ENCODE peak calls at places on chromosome 16, in five cellular contexts. E, O, I, W and A are unnamed samples.

GRCh38 chr16:88635671-88636070 is 2.7 kb upstream of the IL17C start:
- DNase-seq in E (no peak), O (no peak), I (no peak), W (no peak), A (no peak)

GRCh38 chr16:31291376-31291775 is 31.6 kb downstream of the ITGAM start:
- DNase-seq in E (no peak), O (no peak), I (no peak), W (no peak), A (no peak)

GRCh38 chr16:74034862-74035261 is 261.8 kb upstream of the PSMD7 start:
- DNase-seq in E (peak), O (peak), I (no peak), W (no peak), A (no peak)

GRCh38 chr16:56201030-56201429 is 9.7 kb downstream of the GNAO1 start:
- DNase-seq in E (no peak), O (no peak), I (no peak), W (no peak), A (no peak)

GRCh38 chr16:75250809-75251279 is 580 bp downstream of the BCAR1 start:
- DNase-seq in E (no peak), O (peak), I (peak), W (no peak), A (peak)

GRCh38 chr16:19636436-19637267 is 81.1 kb downstream of the VPS35L start:
- DNase-seq in E (no peak), O (no peak), I (peak), W (no peak), A (no peak)

GRCh38 chr16:72240949-72241348 is 69.0 kb upstream of the PMFBP1 start:
- DNase-seq in E (no peak), O (no peak), I (no peak), W (no peak), A (no peak)

GRCh38 chr16:11090947-11091785 is 146.8 kb downstream of the CLEC16A start:
- DNase-seq in E (no peak), O (no peak), I (no peak), W (no peak), A (no peak)

GRCh38 chr16:27470567-27471431 is 68.8 kb downstream of the IL21R start:
- DNase-seq in E (peak), O (no peak), I (no peak), W (no peak), A (no peak)

GRCh38 chr16:89371386-89371785 is 119.0 kb downstream of the ANKRD11 start:
- DNase-seq in E (no peak), O (no peak), I (no peak), W (no peak), A (no peak)

GRCh38 chr16:85629853-85630252 is 16.7 kb downstream of the GSE1 start:
- DNase-seq in E (no peak), O (no peak), I (no peak), W (no peak), A (no peak)

GRCh38 chr16:12162151-12162559 is 185.6 kb downstream of the SNX29 start:
- DNase-seq in E (peak), O (no peak), I (no peak), W (no peak), A (no peak)

GRCh38 chr16:87762620-87763019 is 3.2 kb downstream of the KLHDC4 start:
- DNase-seq in E (no peak), O (peak), I (no peak), W (no peak), A (no peak)

GRCh38 chr16:81436381-81436780 is 8.2 kb upstream of the CMIP start:
- DNase-seq in E (no peak), O (no peak), I (no peak), W (no peak), A (no peak)

GRCh38 chr16:23330583-23331249 is 28.6 kb downstream of the SCNN1B start:
- DNase-seq in E (no peak), O (peak), I (no peak), W (no peak), A (no peak)

GRCh38 chr16:77414752-77415231 is 20.0 kb downstream of the ADAMTS18 start:
- DNase-seq in E (no peak), O (no peak), I (no peak), W (no peak), A (no peak)

GRCh38 chr16:85169333-85170065 is 57.2 kb upstream of the CIBAR2 start:
- DNase-seq in E (peak), O (no peak), I (no peak), W (no peak), A (no peak)

GRCh38 chr16:81445143-81445922 is 725 bp downstream of the CMIP start:
- DNase-seq in E (no peak), O (no peak), I (peak), W (no peak), A (peak)

GRCh38 chr16:7209598-7209997 is 123.0 kb upstream of the RBFOX1 start:
- DNase-seq in E (no peak), O (no peak), I (no peak), W (no peak), A (no peak)

GRCh38 chr16:27326738-27327585 is 13.2 kb downstream of the IL4R start:
- DNase-seq in E (peak), O (peak), I (peak), W (peak), A (peak)

GRCh38 chr16:61149709-61150108 is 886.5 kb downstream of the CDH8 start:
- DNase-seq in E (no peak), O (no peak), I (no peak), W (no peak), A (no peak)

GRCh38 chr16:27571433-27572306 is 21.7 kb downstream of the KATNIP start:
- DNase-seq in E (no peak), O (no peak), I (peak), W (no peak), A (no peak)

GRCh38 chr16:49455181-49455990 is 81.8 kb downstream of the C16orf78 start:
- DNase-seq in E (no peak), O (no peak), I (peak), W (no peak), A (no peak)

GRCh38 chr16:66299349-66299748 is 67.1 kb upstream of the CDH5 start:
- DNase-seq in E (no peak), O (no peak), I (peak), W (no peak), A (no peak)

GRCh38 chr16:66300501-66300900 is 66.0 kb upstream of the CDH5 start:
- DNase-seq in E (no peak), O (no peak), I (peak), W (no peak), A (no peak)

GRCh38 chr16:66298006-66298405 is 68.5 kb upstream of the CDH5 start:
- DNase-seq in E (no peak), O (no peak), I (peak), W (no peak), A (no peak)

GRCh38 chr16:66298571-66299120 is 67.8 kb upstream of the CDH5 start:
- DNase-seq in E (no peak), O (no peak), I (peak), W (no peak), A (no peak)

GRCh38 chr16:66300037-66300436 is 66.5 kb upstream of the CDH5 start:
- DNase-seq in E (no peak), O (no peak), I (peak), W (no peak), A (no peak)
- H3K4me3 ChIP-seq in E (no peak), O (no peak), I (no peak), W (no peak), A (no peak)

DNA sequence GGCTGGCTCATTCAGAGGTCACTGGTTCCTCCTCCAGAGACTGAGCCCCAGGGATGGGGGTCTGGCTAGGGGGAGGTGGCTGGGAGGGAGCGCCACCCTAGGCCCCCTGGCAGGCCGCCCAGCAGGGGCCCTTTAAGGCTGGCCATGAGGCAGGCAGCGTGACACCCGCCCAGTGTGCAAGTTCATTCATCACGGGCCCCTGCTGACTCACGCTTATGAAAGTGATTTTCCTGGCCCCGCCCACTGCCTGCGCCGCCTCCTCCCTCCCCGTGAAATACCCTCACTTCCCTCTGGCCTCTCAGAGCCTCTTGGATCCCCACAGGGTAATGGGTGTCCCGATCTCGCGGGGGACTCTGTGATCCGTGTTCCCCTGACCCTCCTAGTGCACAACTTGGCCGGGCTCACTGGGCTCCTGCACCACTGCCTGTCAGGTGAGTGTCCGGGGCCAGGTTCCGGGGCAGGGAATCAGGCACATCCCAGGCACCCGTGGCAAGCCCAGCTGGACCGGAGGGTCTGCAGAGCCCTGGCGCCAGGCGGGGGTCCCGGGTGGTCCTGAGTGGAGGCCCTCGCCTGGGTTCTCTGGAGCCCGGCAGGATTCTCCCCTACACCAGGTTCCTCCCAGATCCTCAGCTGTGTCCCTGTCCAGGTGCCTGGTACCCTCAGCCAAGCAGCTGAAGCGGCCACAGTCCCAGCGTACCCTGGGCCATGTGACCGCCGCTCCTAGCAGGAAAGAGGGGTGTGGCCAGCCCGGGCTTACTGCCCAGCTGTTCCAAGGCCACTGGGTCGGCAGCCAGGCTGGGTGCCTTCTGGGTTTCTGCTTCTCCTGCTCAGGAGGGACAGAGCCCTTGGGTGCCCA is at the start of gene OSGIN1:
- DNase-seq in E (peak), O (peak), I (peak), W (peak), A (peak)
- H3K4me3 ChIP-seq in E (peak), O (peak), I (peak), W (peak), A (peak)

DNA sequence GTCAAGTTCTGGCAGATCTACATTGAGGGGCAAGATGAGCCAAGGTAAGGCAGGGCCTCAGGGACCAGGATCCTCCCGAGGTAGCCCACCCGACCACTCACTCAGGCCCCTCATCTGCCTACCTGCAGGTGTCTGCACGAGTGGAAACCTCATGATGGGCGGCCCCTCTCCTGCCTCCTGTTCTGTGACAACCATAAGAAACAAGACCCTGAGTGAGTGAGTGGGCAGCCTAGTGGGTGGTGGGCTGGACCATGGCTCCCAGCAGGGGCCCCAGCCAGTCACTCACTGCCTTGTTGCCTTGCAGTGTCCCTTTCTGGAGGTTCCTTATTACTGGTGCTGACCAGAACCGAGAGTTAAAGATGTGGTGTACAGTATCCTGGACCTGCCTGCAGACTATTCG is 5.4 kb downstream of the EDC4 start:
- DNase-seq in E (no peak), O (no peak), I (no peak), W (no peak), A (no peak)
- H3K4me3 ChIP-seq in E (no peak), O (no peak), I (no peak), W (no peak), A (no peak)

DNA sequence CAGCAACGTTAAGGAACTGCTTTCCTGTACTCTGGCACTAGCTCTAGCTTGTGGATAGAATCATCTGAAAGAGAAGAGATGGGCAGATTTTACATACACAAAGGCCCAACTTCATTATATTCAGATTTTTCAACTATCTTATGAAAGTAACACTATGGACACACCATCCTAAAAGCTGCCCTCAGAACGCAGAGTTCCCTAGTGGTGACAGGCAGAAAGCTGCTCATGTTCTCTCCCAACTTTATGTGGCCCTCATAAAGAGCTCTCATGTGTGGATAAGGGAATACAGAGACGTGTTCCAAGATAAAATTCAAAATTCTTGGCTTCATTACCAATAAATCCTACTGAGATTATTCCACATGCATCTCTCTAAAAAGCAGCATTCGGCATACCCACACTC is 1.5 kb downstream of the CFAP20 start:
- DNase-seq in E (no peak), O (no peak), I (no peak), W (no peak), A (no peak)
- H3K4me3 ChIP-seq in E (peak), O (peak), I (no peak), W (peak), A (peak)

GRCh38 chr16:14957576-14958322 is 17.1 kb upstream of the PDXDC1 start:
- DNase-seq in E (no peak), O (no peak), I (no peak), W (no peak), A (no peak)

GRCh38 chr16:14958323-14958600 is 16.6 kb upstream of the PDXDC1 start:
- DNase-seq in E (no peak), O (no peak), I (no peak), W (no peak), A (no peak)

GRCh38 chr16:14955546-14956231 is 18.4 kb downstream of the NPIPA1 start:
- DNase-seq in E (no peak), O (peak), I (no peak), W (no peak), A (peak)

GRCh38 chr16:14961405-14962186 is 13.2 kb upstream of the PDXDC1 start:
- DNase-seq in E (no peak), O (no peak), I (no peak), W (no peak), A (no peak)

DNA sequence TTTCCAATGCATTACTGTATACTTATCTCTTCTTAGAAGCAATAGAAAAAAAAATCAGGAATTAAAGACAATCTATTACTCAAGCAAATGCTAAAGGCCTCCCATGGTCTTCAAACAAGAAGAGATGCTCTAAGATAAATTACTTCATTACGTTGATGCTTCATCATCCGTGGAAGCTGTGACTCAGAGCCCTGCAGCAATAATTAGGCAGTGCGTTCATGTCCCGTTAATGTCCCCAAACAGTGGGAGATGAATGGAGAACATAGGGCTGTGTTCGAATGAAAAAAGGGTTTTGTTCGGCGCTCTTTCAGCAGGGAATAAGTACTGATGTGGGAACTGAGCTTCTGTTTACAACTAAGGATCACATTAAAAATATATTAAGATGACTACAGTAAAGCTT is 15.9 kb upstream of the PDXDC1 start:
- DNase-seq in E (no peak), O (no peak), I (no peak), W (no peak), A (no peak)
- H3K4me3 ChIP-seq in E (no peak), O (no peak), I (no peak), W (no peak), A (no peak)